ENCODE peak calls at places on chromosome 14, in four cellular contexts. K, L, N and F are unnamed samples. For H3K9me3 and H3K36me3, the result is how much of the 10 kb centered on the place peaks cover.

GRCh38 chr14:60777856-60778578 is 43.5 kb downstream of the MNAT1 start:
- DNase-seq in N (no peak), K (no peak), L (no peak), F (no peak)

GRCh38 chr14:91058017-91058675 is 2.3 kb downstream of the RPS6KA5 start:
- DNase-seq in N (no peak), L (no peak), K (no peak), F (no peak)

GRCh38 chr14:39576726-39577125 is 144.5 kb upstream of the FBXO33 start:
- DNase-seq in K (no peak), L (no peak), N (no peak), F (no peak)

GRCh38 chr14:50910495-50911420 is 33.5 kb downstream of the PYGL start:
- DNase-seq in K (no peak), N (no peak), L (no peak), F (no peak)

GRCh38 chr14:79734151-79734550 is 477.2 kb downstream of the DIO2 start:
- DNase-seq in N (no peak), L (no peak), K (no peak), F (no peak)

GRCh38 chr14:28576523-28576922 is 190.1 kb upstream of the FOXG1 start:
- DNase-seq in K (no peak), N (no peak), L (no peak), F (no peak)

GRCh38 chr14:103340480-103341212 is 6.6 kb downstream of the EIF5 start:
- DNase-seq in L (no peak), N (no peak), K (no peak), F (no peak)

GRCh38 chr14:95265106-95266094 is 54.3 kb downstream of the CLMN start:
- DNase-seq in K (peak), N (peak), L (peak), F (peak)

GRCh38 chr14:59161571-59162175 is 26.8 kb upstream of the DAAM1 start:
- DNase-seq in N (no peak), L (no peak), K (no peak), F (peak)

GRCh38 chr14:75982724-75983358 is 1.0 kb upstream of the TGFB3 start:
- DNase-seq in K (peak), L (no peak), N (no peak), F (peak)

GRCh38 chr14:99320105-99320572 is 48.1 kb upstream of the BCL11B start:
- DNase-seq in L (peak), K (peak), N (peak), F (peak)

GRCh38 chr14:20295067-20295466 is 10.7 kb downstream of the TTC5 start:
- DNase-seq in N (no peak), K (no peak), L (no peak), F (no peak)

GRCh38 chr14:64580451-64580850 is 30.7 kb downstream of the PPP1R36 start:
- DNase-seq in K (no peak), N (no peak), L (no peak), F (no peak)

DNA sequence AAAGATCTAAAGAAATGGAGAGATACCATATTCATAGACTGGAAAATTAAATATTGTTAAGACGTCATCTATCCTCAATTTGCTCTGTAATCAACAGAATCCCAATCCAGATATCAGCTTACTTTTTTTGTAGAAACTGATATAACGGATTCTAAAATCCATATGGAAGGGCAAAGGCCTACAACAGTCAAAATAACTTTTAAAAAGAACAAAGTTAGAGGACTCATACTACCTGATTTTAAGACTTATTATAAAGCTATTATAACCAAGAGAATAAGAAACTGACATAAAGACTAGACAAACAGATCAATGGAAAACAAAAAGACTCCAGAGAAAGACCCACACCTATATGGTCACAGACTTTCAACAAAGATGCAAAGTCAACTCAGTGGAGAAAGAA is 6.0 kb downstream of the DDX24 start:
- DNase-seq in K (no peak), L (no peak), N (no peak), F (no peak)
- H3K9me3 ChIP-seq in K (under half), L (under half), N (under half), F (under half)

DNA sequence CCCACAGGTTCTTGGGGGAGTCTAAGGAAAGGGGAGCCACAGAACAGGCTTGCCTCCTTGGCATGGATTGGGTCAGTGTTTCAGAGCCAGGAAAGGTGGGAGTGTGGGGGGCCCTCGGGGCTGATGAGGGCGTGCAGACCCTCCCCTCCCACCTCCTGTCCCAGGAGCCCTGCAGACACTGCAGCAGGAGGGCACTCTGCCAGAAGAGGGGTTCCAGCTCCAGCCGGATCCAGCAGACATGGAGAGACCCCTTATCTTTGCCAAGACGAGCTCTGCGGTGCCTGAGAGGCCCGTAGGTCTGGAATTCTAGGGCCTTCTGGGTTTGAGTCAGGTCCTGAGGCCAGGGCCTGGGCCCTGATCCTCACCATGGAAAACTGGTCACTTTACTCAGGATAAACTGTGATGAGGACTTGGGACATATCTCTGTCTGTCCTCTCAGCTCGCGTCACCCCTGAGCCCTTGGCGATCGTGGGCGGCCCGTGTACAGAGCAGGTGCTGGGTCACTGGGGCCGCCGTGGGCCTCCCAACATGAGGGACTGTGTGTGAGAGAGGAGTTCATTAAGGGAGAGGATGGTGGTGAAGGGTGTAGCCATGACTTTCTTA is 13.8 kb downstream of the MEG3 start:
- DNase-seq in L (no peak), N (no peak), K (no peak), F (no peak)
- H3K36me3 ChIP-seq in L (under half), N (under half), K (under half), F (under half)

GRCh38 chr14:81516941-81517797 is 16.5 kb downstream of the SEL1L start:
- DNase-seq in N (no peak), L (no peak), K (peak), F (no peak)

GRCh38 chr14:81509838-81510452 is 23.7 kb downstream of the SEL1L start:
- DNase-seq in K (no peak), L (no peak), N (no peak), F (no peak)

GRCh38 chr14:81509321-81509720 is 24.3 kb downstream of the SEL1L start:
- DNase-seq in L (no peak), K (no peak), N (no peak), F (no peak)

GRCh38 chr14:81506512-81506911 is 27.1 kb downstream of the SEL1L start:
- DNase-seq in K (no peak), N (no peak), L (no peak), F (peak)

GRCh38 chr14:81511110-81511900 is 22.3 kb downstream of the SEL1L start:
- DNase-seq in L (no peak), N (no peak), K (no peak), F (no peak)
- H3K27ac ChIP-seq in L (no peak), N (no peak), K (no peak), F (no peak)

GRCh38 chr14:84877061-84877460 is 652.9 kb upstream of the FLRT2 start:
- DNase-seq in K (no peak), L (no peak), N (no peak), F (no peak)
- H3K9me3 ChIP-seq in K (under half), L (under half), N (under half), F (under half)

GRCh38 chr14:73170686-73171085 is 34.4 kb downstream of the PSEN1 start:
- DNase-seq in N (no peak), K (no peak), L (no peak), F (no peak)

GRCh38 chr14:73173092-73173735 is 36.9 kb downstream of the PSEN1 start:
- DNase-seq in L (no peak), N (no peak), K (no peak), F (peak)

GRCh38 chr14:73180385-73180805 is 44.1 kb downstream of the PSEN1 start:
- DNase-seq in N (no peak), K (no peak), L (no peak), F (peak)

GRCh38 chr14:73176673-73177072 is 40.4 kb downstream of the PSEN1 start:
- DNase-seq in N (no peak), K (no peak), L (no peak), F (no peak)
- H3K36me3 ChIP-seq in N (half or more), K (under half), L (under half), F (under half)

GRCh38 chr14:93012516-93013367 is 89.8 kb downstream of the CHGA start:
- DNase-seq in L (no peak), N (no peak), K (no peak), F (peak)
- H3K27ac ChIP-seq in L (no peak), N (peak), K (no peak), F (peak)

GRCh38 chr14:106187176-106187670 is 660.8 kb downstream of the TMEM121 start:
- DNase-seq in N (no peak), K (no peak), L (no peak), F (no peak)

GRCh38 chr14:106185837-106186233 is 659.5 kb downstream of the TMEM121 start:
- DNase-seq in K (peak), L (no peak), N (peak), F (peak)
- H3K9me3 ChIP-seq in K (under half), L (under half), N (under half), F (under half)